ENCODE peak calls at places on chromosomes 16 and 17, in five cellular contexts. P is heart left ventricle, M is A172, S is upper lobe of right lung, T is progenitor cell of endocrine pancreas. B is an unnamed sample.

GRCh38 chr16:23182206-23182674 is 305 bp upstream of the SCNN1G start:
- DNase-seq in M (peak), S (peak), P (peak), T (peak), B (peak)

GRCh38 chr16:7268182-7268581 is 64.5 kb upstream of the RBFOX1 start:
- DNase-seq in P (no peak), T (peak), S (no peak), M (peak), B (no peak)

GRCh38 chr17:43946766-43947165 is 4.5 kb upstream of the PPY start:
- DNase-seq in S (no peak), M (no peak), P (no peak), T (no peak), B (no peak)

GRCh38 chr17:77145635-77146632 is 5.2 kb downstream of the SEC14L1 start:
- DNase-seq in P (peak), T (no peak), S (peak), M (peak), B (peak)

GRCh38 chr16:5176505-5176904 is 78.9 kb upstream of the EEF2KMT start:
- DNase-seq in P (no peak), S (no peak), M (no peak), T (peak), B (no peak)

GRCh38 chr16:75919664-75920063 is 193.4 kb upstream of the CPHXL start:
- DNase-seq in T (no peak), S (no peak), P (no peak), M (no peak), B (no peak)

GRCh38 chr17:50060951-50061712 is 5.2 kb downstream of the ITGA3 start:
- DNase-seq in M (peak), S (peak), T (no peak), P (peak), B (no peak)

GRCh38 chr17:59406808-59407381 is 75.4 kb downstream of the YPEL2 start:
- DNase-seq in P (no peak), T (no peak), M (peak), S (no peak), B (no peak)

GRCh38 chr16:77373726-77374125 is 61.1 kb downstream of the ADAMTS18 start:
- DNase-seq in P (no peak), T (no peak), M (no peak), S (no peak), B (no peak)

GRCh38 chr17:48729335-48730239 is 1.0 kb upstream of the HOXB13 start:
- DNase-seq in S (no peak), T (no peak), M (no peak), P (no peak), B (no peak)

GRCh38 chr16:82016268-82016667 is 5.0 kb upstream of the SDR42E1 start:
- DNase-seq in P (no peak), M (peak), T (no peak), S (no peak), B (no peak)

GRCh38 chr17:9971991-9972390 is 66.9 kb upstream of the RCVRN start:
- DNase-seq in T (no peak), M (peak), S (peak), P (peak), B (peak)

GRCh38 chr17:72671034-72671433 is 421.5 kb downstream of the SLC39A11 start:
- DNase-seq in M (no peak), S (no peak), T (no peak), P (no peak), B (no peak)

GRCh38 chr17:74429604-74430384 is 2.1 kb upstream of the GPRC5C start:
- DNase-seq in S (peak), T (no peak), M (no peak), P (no peak), B (no peak)

GRCh38 chr16:17313085-17313611 is 157.6 kb downstream of the XYLT1 start:
- DNase-seq in S (no peak), P (no peak), T (no peak), M (no peak), B (no peak)

GRCh38 chr16:74667215-74667765 is 613 bp upstream of the RFWD3 start:
- DNase-seq in P (peak), M (no peak), T (no peak), S (no peak), B (no peak)

GRCh38 chr17:39175695-39176093 is 9.7 kb upstream of the ARL5C start:
- DNase-seq in P (no peak), M (peak), T (no peak), S (no peak), B (no peak)